ENCODE peak calls at places on chromosomes 6 and 20, in nine cellular contexts. Y is transverse colon, Q is BE2C, G is GM23338, O is nephron progenitor cell, S is upper lobe of left lung, M is Calu3, F is astrocyte of the spinal cord, B is RWPE1. L is an unnamed sample.

GRCh38 chr6:14758421-14759043 is 487.3 kb upstream of the JARID2 start:
- DNase-seq in Y (no peak), Q (no peak), G (no peak), O (no peak), S (peak; percentile 66), M (no peak), F (no peak), B (peak; percentile 62), L (no peak)

GRCh38 chr20:36035720-36036119 is 67.3 kb downstream of the CNBD2 start:
- DNase-seq in Y (no peak), Q (no peak), G (no peak), O (no peak), S (no peak), M (peak; percentile 26), F (no peak), B (peak; percentile 97), L (no peak)

GRCh38 chr6:279630-280029 is 12.7 kb upstream of the DUSP22 start:
- DNase-seq in Y (no peak), Q (no peak), G (no peak), O (no peak), S (no peak), M (no peak), F (no peak), B (no peak), L (no peak)

GRCh38 chr20:52083627-52084232 is 107.8 kb downstream of the ZFP64 start:
- DNase-seq in Y (peak; percentile 54), Q (peak; percentile 71), G (peak; percentile 91), O (peak; percentile 70), S (no peak), M (peak; percentile 80), F (peak; percentile 74), B (peak; percentile 82), L (no peak)

GRCh38 chr6:150207931-150208570 is 65.2 kb downstream of the PPP1R14C start:
- DNase-seq in Y (no peak), Q (no peak), G (no peak), O (no peak), S (no peak), M (no peak), F (no peak), B (peak; percentile 72), L (no peak)

GRCh38 chr6:11975353-11975977 is 36.6 kb upstream of the HIVEP1 start:
- DNase-seq in Y (peak; percentile 55), Q (no peak), G (no peak), O (no peak), S (peak; percentile 72), M (no peak), F (no peak), B (no peak), L (no peak)

GRCh38 chr6:90468080-90468479 is 118.8 kb downstream of the MAP3K7 start:
- DNase-seq in Y (no peak), Q (no peak), G (no peak), O (no peak), S (no peak), M (no peak), F (peak; percentile 52), B (peak; percentile 50), L (no peak)

GRCh38 chr6:116034327-116034726 is 26.4 kb downstream of the FRK start:
- DNase-seq in Y (no peak), Q (no peak), G (no peak), O (no peak), S (no peak), M (no peak), F (peak; percentile 51), B (no peak), L (no peak)

GRCh38 chr6:70456725-70457124 is 43.4 kb downstream of the FAM135A start:
- DNase-seq in Y (peak; percentile 31), Q (no peak), G (no peak), O (no peak), S (no peak), M (peak; percentile 4), F (no peak), B (no peak), L (no peak)

GRCh38 chr20:38986663-38987062 is 24.5 kb downstream of the DHX35 start:
- DNase-seq in Y (no peak), Q (no peak), G (no peak), O (no peak), S (no peak), M (no peak), F (no peak), B (no peak), L (no peak)

GRCh38 chr6:39388526-39389371 is 66.2 kb upstream of the KCNK16 start:
- DNase-seq in Y (no peak), Q (no peak), G (no peak), O (no peak), S (no peak), M (no peak), F (no peak), B (no peak), L (no peak)

GRCh38 chr6:12012231-12012565 is at the start of gene HIVEP1:
- DNase-seq in Y (no peak), Q (peak; percentile 49), G (no peak), O (peak; percentile 72), S (peak; percentile 31), M (peak; percentile 17), F (no peak), B (peak; percentile 13), L (no peak)

GRCh38 chr6:65116326-65116725 is 590.7 kb downstream of the EYS start:
- DNase-seq in Y (no peak), Q (no peak), G (no peak), O (no peak), S (no peak), M (no peak), F (no peak), B (no peak), L (no peak)

GRCh38 chr6:22363166-22363965 is 66.5 kb upstream of the PRL start:
- DNase-seq in Y (no peak), Q (no peak), G (no peak), O (no peak), S (no peak), M (no peak), F (no peak), B (peak; percentile 63), L (no peak)

GRCh38 chr6:119541132-119541905 is 191.8 kb upstream of the MAN1A1 start:
- DNase-seq in Y (no peak), Q (no peak), G (no peak), O (no peak), S (no peak), M (no peak), F (peak; percentile 99), B (peak; percentile 85), L (no peak)

GRCh38 chr6:71335544-71335943 is 46.9 kb downstream of the OGFRL1 start:
- DNase-seq in Y (no peak), Q (no peak), G (no peak), O (no peak), S (no peak), M (no peak), F (no peak), B (no peak), L (no peak)

GRCh38 chr20:41293269-41294037 is 24.1 kb downstream of the ZHX3 start:
- DNase-seq in Y (no peak), Q (no peak), G (no peak), O (no peak), S (no peak), M (no peak), F (no peak), B (no peak), L (no peak)

DNA sequence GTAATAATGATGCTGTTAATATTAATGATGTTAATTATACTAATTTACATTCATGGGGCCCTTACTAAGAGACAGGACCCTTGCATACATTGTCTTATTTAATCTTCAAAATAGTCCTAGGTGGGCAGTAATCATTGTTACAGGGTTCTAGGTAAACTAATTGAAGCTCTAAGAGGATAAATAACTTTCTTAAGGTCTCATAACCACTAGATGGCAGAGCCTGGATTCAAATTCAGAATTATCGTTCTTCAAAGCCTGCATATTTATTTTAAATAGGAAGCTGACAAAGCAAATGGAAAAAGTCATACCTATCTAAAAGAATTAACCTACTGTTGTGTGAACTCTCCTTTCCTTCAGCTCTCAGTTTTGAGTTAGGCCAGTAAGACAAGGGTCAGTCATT is 23.5 kb downstream of the PTCHD4 start:
- DNase-seq in Y (no peak), Q (no peak), G (peak; percentile 3), O (no peak), S (no peak), M (no peak), F (peak; percentile 50), B (no peak), L (no peak)
- TF ChIP-seq CTCF in Y (no peak), Q (peak; percentile 15), G (no peak), O (no peak), S (peak; percentile 12), M (no peak), F (peak; percentile 31), B (peak; percentile 49), L (no peak)

DNA sequence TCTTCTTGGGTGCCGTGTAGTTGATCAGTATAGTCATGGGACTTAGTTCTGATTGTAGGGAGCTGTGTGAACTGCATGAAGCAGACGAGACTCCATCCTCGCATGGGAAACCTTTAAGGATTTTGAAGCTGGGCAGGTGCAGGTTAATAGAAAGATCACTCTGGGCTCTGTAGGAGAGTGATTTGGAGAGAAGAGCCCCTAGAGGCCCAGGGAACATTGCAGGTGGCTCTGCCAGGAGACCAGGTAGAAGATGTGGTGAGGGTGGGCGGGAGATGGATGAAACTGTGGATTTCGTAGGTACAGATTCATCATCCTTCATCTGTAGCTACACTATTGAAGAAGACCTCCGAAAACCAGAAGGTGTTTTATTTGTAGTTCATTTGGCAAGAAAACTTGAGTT is 53.3 kb downstream of the UTRN start:
- DNase-seq in Y (no peak), Q (no peak), G (peak; percentile 47), O (no peak), S (no peak), M (no peak), F (no peak), B (no peak), L (no peak)
- TF ChIP-seq CTCF in Y (no peak), Q (no peak), G (no peak), O (no peak), S (no peak), M (no peak), F (no peak), B (no peak), L (no peak)

GRCh38 chr6:148973809-148974208 is 227.0 kb downstream of the UST start:
- DNase-seq in Y (no peak), Q (no peak), G (peak; percentile 68), O (peak; percentile 15), S (no peak), M (no peak), F (peak; percentile 62), B (no peak), L (no peak)
- TF ChIP-seq CTCF in Y (peak; percentile 31), Q (peak; percentile 38), G (peak; percentile 66), O (peak; percentile 55), S (peak; percentile 24), M (no peak), F (peak; percentile 72), B (peak; percentile 25), L (peak; percentile 31)

DNA sequence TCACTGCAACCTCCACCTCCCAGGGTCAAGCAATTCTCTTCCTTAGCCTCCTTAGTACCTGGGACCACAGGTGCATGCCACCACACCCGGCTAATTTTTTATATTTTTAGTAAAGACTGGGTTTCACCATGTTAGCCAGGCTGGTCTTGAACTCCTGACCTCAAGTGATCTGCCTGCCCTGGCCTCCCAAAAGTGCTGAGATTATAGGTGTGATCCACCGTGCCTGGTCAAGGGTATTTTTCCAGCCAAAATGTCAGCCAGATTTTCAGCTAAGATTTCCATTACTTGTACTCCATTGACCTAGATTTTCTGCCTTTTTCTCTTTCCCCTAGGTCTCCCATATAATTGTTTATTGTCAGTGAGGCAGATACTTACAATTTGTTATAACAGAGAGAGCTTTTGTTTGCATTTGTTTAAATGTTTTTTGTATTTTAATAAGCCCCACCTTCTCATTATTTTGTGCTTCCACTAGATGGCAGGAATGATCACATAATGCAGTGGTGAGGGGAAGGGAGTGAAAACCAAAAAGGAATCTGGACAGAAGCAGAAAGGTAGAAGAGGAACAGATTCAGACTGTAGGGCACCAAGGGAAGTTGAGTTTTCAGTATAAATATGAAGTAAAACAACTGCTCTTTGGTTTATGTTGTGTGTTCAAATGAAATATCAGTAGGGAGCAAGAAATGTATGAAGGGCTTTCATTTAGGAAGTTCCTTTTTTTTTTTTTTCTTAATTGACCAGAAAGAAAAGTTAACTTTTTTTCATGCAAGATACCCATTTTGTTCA is 29.7 kb downstream of the RPF2 start:
- DNase-seq in Y (no peak), Q (no peak), G (peak; percentile 64), O (no peak), S (no peak), M (peak; percentile 8), F (peak; percentile 51), B (peak; percentile 40), L (no peak)
- TF ChIP-seq CTCF in Y (peak; percentile 47), Q (peak; percentile 83), G (peak; percentile 76), O (peak; percentile 63), S (peak; percentile 57), M (peak; percentile 50), F (peak; percentile 58), B (peak; percentile 77), L (peak; percentile 57)

L was measured in suprapubic skin.